ENCODE peak calls at places on chromosome 22, in ten cellular contexts. One of them, this sample, is unnamed.

GRCh38 chr22:38214248-38215056 is 12.7 kb downstream of the MAFF start:
- DNase-seq in stimulated activated CD8-positive, alpha-beta memory T cell treated with anti-CD3 and anti-CD28 coated beads, Interleukin-15, amount 100 ng/mL, for 4 hours: no peak
- DNase-seq in NCI-H1417: no peak
- DNase-seq in central memory CD4-positive, alpha-beta T cell: peak
- DNase-seq in activated T-cell treated with anti-CD3 and anti-CD28 coated beads, Interleukin-2, amount 50 U/mL, for 72 hours: peak
- DNase-seq in Right ventricle myocardium superior: peak
- DNase-seq in A549: no peak
- DNase-seq in ELR: peak
- DNase-seq in non-pigmented ciliary epithelial cell: no peak
- DNase-seq in effector CD4-positive, alpha-beta T cell: peak
- DNase-seq in this sample: no peak

GRCh38 chr22:20228939-20229272 is 39.2 kb downstream of the RTN4R start:
- DNase-seq in stimulated activated CD8-positive, alpha-beta memory T cell treated with anti-CD3 and anti-CD28 coated beads, Interleukin-15, amount 100 ng/mL, for 4 hours: no peak
- DNase-seq in NCI-H1417: no peak
- DNase-seq in central memory CD4-positive, alpha-beta T cell: no peak
- DNase-seq in activated T-cell treated with anti-CD3 and anti-CD28 coated beads, Interleukin-2, amount 50 U/mL, for 72 hours: no peak
- DNase-seq in Right ventricle myocardium superior: no peak
- DNase-seq in A549: no peak
- DNase-seq in ELR: no peak
- DNase-seq in non-pigmented ciliary epithelial cell: no peak
- DNase-seq in effector CD4-positive, alpha-beta T cell: no peak
- DNase-seq in this sample: no peak

GRCh38 chr22:21582801-21583740 is 15.6 kb downstream of the UBE2L3 start:
- DNase-seq in stimulated activated CD8-positive, alpha-beta memory T cell treated with anti-CD3 and anti-CD28 coated beads, Interleukin-15, amount 100 ng/mL, for 4 hours: no peak
- DNase-seq in NCI-H1417: no peak
- DNase-seq in central memory CD4-positive, alpha-beta T cell: no peak
- DNase-seq in activated T-cell treated with anti-CD3 and anti-CD28 coated beads, Interleukin-2, amount 50 U/mL, for 72 hours: no peak
- DNase-seq in Right ventricle myocardium superior: no peak
- DNase-seq in A549: no peak
- DNase-seq in ELR: no peak
- DNase-seq in non-pigmented ciliary epithelial cell: no peak
- DNase-seq in effector CD4-positive, alpha-beta T cell: no peak
- DNase-seq in this sample: no peak

GRCh38 chr22:39627865-39628562 is 57.5 kb downstream of the CACNA1I start:
- DNase-seq in stimulated activated CD8-positive, alpha-beta memory T cell treated with anti-CD3 and anti-CD28 coated beads, Interleukin-15, amount 100 ng/mL, for 4 hours: no peak
- DNase-seq in NCI-H1417: no peak
- DNase-seq in central memory CD4-positive, alpha-beta T cell: no peak
- DNase-seq in activated T-cell treated with anti-CD3 and anti-CD28 coated beads, Interleukin-2, amount 50 U/mL, for 72 hours: no peak
- DNase-seq in Right ventricle myocardium superior: no peak
- DNase-seq in A549: no peak
- DNase-seq in ELR: no peak
- DNase-seq in non-pigmented ciliary epithelial cell: no peak
- DNase-seq in effector CD4-positive, alpha-beta T cell: no peak
- DNase-seq in this sample: no peak

GRCh38 chr22:38205261-38206128 is 3.7 kb downstream of the MAFF start:
- DNase-seq in stimulated activated CD8-positive, alpha-beta memory T cell treated with anti-CD3 and anti-CD28 coated beads, Interleukin-15, amount 100 ng/mL, for 4 hours: no peak
- DNase-seq in NCI-H1417: no peak
- DNase-seq in central memory CD4-positive, alpha-beta T cell: no peak
- DNase-seq in activated T-cell treated with anti-CD3 and anti-CD28 coated beads, Interleukin-2, amount 50 U/mL, for 72 hours: no peak
- DNase-seq in Right ventricle myocardium superior: peak
- DNase-seq in A549: no peak
- DNase-seq in ELR: peak
- DNase-seq in non-pigmented ciliary epithelial cell: no peak
- DNase-seq in effector CD4-positive, alpha-beta T cell: no peak
- DNase-seq in this sample: no peak

GRCh38 chr22:40694409-40694808 is 15.1 kb downstream of the MCHR1 start:
- DNase-seq in stimulated activated CD8-positive, alpha-beta memory T cell treated with anti-CD3 and anti-CD28 coated beads, Interleukin-15, amount 100 ng/mL, for 4 hours: no peak
- DNase-seq in NCI-H1417: no peak
- DNase-seq in central memory CD4-positive, alpha-beta T cell: no peak
- DNase-seq in activated T-cell treated with anti-CD3 and anti-CD28 coated beads, Interleukin-2, amount 50 U/mL, for 72 hours: no peak
- DNase-seq in Right ventricle myocardium superior: no peak
- DNase-seq in A549: no peak
- DNase-seq in ELR: no peak
- DNase-seq in non-pigmented ciliary epithelial cell: no peak
- DNase-seq in effector CD4-positive, alpha-beta T cell: no peak
- DNase-seq in this sample: no peak

GRCh38 chr22:46777609-46777970 is 15.1 kb downstream of the TBC1D22A start:
- DNase-seq in stimulated activated CD8-positive, alpha-beta memory T cell treated with anti-CD3 and anti-CD28 coated beads, Interleukin-15, amount 100 ng/mL, for 4 hours: no peak
- DNase-seq in NCI-H1417: peak
- DNase-seq in central memory CD4-positive, alpha-beta T cell: no peak
- DNase-seq in activated T-cell treated with anti-CD3 and anti-CD28 coated beads, Interleukin-2, amount 50 U/mL, for 72 hours: peak
- DNase-seq in Right ventricle myocardium superior: peak
- DNase-seq in A549: no peak
- DNase-seq in ELR: no peak
- DNase-seq in non-pigmented ciliary epithelial cell: no peak
- DNase-seq in effector CD4-positive, alpha-beta T cell: no peak
- DNase-seq in this sample: no peak

GRCh38 chr22:45310331-45311032 is 748 bp downstream of the FAM118A start:
- DNase-seq in stimulated activated CD8-positive, alpha-beta memory T cell treated with anti-CD3 and anti-CD28 coated beads, Interleukin-15, amount 100 ng/mL, for 4 hours: no peak
- DNase-seq in NCI-H1417: peak
- DNase-seq in central memory CD4-positive, alpha-beta T cell: no peak
- DNase-seq in activated T-cell treated with anti-CD3 and anti-CD28 coated beads, Interleukin-2, amount 50 U/mL, for 72 hours: peak
- DNase-seq in Right ventricle myocardium superior: no peak
- DNase-seq in A549: no peak
- DNase-seq in ELR: peak
- DNase-seq in non-pigmented ciliary epithelial cell: no peak
- DNase-seq in effector CD4-positive, alpha-beta T cell: no peak
- DNase-seq in this sample: no peak

GRCh38 chr22:30782613-30783012 is 87.9 kb downstream of the OSBP2 start:
- DNase-seq in stimulated activated CD8-positive, alpha-beta memory T cell treated with anti-CD3 and anti-CD28 coated beads, Interleukin-15, amount 100 ng/mL, for 4 hours: no peak
- DNase-seq in NCI-H1417: no peak
- DNase-seq in central memory CD4-positive, alpha-beta T cell: no peak
- DNase-seq in activated T-cell treated with anti-CD3 and anti-CD28 coated beads, Interleukin-2, amount 50 U/mL, for 72 hours: no peak
- DNase-seq in Right ventricle myocardium superior: no peak
- DNase-seq in A549: no peak
- DNase-seq in ELR: no peak
- DNase-seq in non-pigmented ciliary epithelial cell: no peak
- DNase-seq in effector CD4-positive, alpha-beta T cell: no peak
- DNase-seq in this sample: no peak

GRCh38 chr22:48714231-48714630 is 1113.4 kb downstream of the BRD1 start:
- DNase-seq in stimulated activated CD8-positive, alpha-beta memory T cell treated with anti-CD3 and anti-CD28 coated beads, Interleukin-15, amount 100 ng/mL, for 4 hours: no peak
- DNase-seq in NCI-H1417: no peak
- DNase-seq in central memory CD4-positive, alpha-beta T cell: no peak
- DNase-seq in activated T-cell treated with anti-CD3 and anti-CD28 coated beads, Interleukin-2, amount 50 U/mL, for 72 hours: no peak
- DNase-seq in Right ventricle myocardium superior: no peak
- DNase-seq in A549: no peak
- DNase-seq in ELR: no peak
- DNase-seq in non-pigmented ciliary epithelial cell: no peak
- DNase-seq in effector CD4-positive, alpha-beta T cell: no peak
- DNase-seq in this sample: no peak

GRCh38 chr22:43851979-43852307 is 10.4 kb downstream of the SULT4A1 start:
- DNase-seq in stimulated activated CD8-positive, alpha-beta memory T cell treated with anti-CD3 and anti-CD28 coated beads, Interleukin-15, amount 100 ng/mL, for 4 hours: no peak
- DNase-seq in NCI-H1417: no peak
- DNase-seq in central memory CD4-positive, alpha-beta T cell: no peak
- DNase-seq in activated T-cell treated with anti-CD3 and anti-CD28 coated beads, Interleukin-2, amount 50 U/mL, for 72 hours: no peak
- DNase-seq in Right ventricle myocardium superior: no peak
- DNase-seq in A549: no peak
- DNase-seq in ELR: no peak
- DNase-seq in non-pigmented ciliary epithelial cell: no peak
- DNase-seq in effector CD4-positive, alpha-beta T cell: no peak
- DNase-seq in this sample: no peak

GRCh38 chr22:25282346-25282670 is 62.9 kb downstream of the CRYBB2 start:
- DNase-seq in stimulated activated CD8-positive, alpha-beta memory T cell treated with anti-CD3 and anti-CD28 coated beads, Interleukin-15, amount 100 ng/mL, for 4 hours: no peak
- DNase-seq in NCI-H1417: no peak
- DNase-seq in central memory CD4-positive, alpha-beta T cell: no peak
- DNase-seq in activated T-cell treated with anti-CD3 and anti-CD28 coated beads, Interleukin-2, amount 50 U/mL, for 72 hours: no peak
- DNase-seq in Right ventricle myocardium superior: no peak
- DNase-seq in A549: no peak
- DNase-seq in ELR: no peak
- DNase-seq in non-pigmented ciliary epithelial cell: no peak
- DNase-seq in effector CD4-positive, alpha-beta T cell: no peak
- DNase-seq in this sample: no peak

GRCh38 chr22:49404576-49405199 is 423.0 kb downstream of the BRD1 start:
- DNase-seq in stimulated activated CD8-positive, alpha-beta memory T cell treated with anti-CD3 and anti-CD28 coated beads, Interleukin-15, amount 100 ng/mL, for 4 hours: no peak
- DNase-seq in NCI-H1417: no peak
- DNase-seq in central memory CD4-positive, alpha-beta T cell: no peak
- DNase-seq in activated T-cell treated with anti-CD3 and anti-CD28 coated beads, Interleukin-2, amount 50 U/mL, for 72 hours: no peak
- DNase-seq in Right ventricle myocardium superior: no peak
- DNase-seq in A549: no peak
- DNase-seq in ELR: no peak
- DNase-seq in non-pigmented ciliary epithelial cell: no peak
- DNase-seq in effector CD4-positive, alpha-beta T cell: no peak
- DNase-seq in this sample: no peak

GRCh38 chr22:26004477-26004876 is 164.8 kb upstream of the SEZ6L start:
- DNase-seq in stimulated activated CD8-positive, alpha-beta memory T cell treated with anti-CD3 and anti-CD28 coated beads, Interleukin-15, amount 100 ng/mL, for 4 hours: no peak
- DNase-seq in NCI-H1417: no peak
- DNase-seq in central memory CD4-positive, alpha-beta T cell: no peak
- DNase-seq in activated T-cell treated with anti-CD3 and anti-CD28 coated beads, Interleukin-2, amount 50 U/mL, for 72 hours: no peak
- DNase-seq in Right ventricle myocardium superior: no peak
- DNase-seq in A549: no peak
- DNase-seq in ELR: no peak
- DNase-seq in non-pigmented ciliary epithelial cell: no peak
- DNase-seq in effector CD4-positive, alpha-beta T cell: no peak
- DNase-seq in this sample: no peak

GRCh38 chr22:30668306-30668655 is 606 bp upstream of the DUSP18 start:
- DNase-seq in stimulated activated CD8-positive, alpha-beta memory T cell treated with anti-CD3 and anti-CD28 coated beads, Interleukin-15, amount 100 ng/mL, for 4 hours: no peak
- DNase-seq in NCI-H1417: peak
- DNase-seq in central memory CD4-positive, alpha-beta T cell: no peak
- DNase-seq in activated T-cell treated with anti-CD3 and anti-CD28 coated beads, Interleukin-2, amount 50 U/mL, for 72 hours: no peak
- DNase-seq in Right ventricle myocardium superior: no peak
- DNase-seq in A549: peak
- DNase-seq in ELR: no peak
- DNase-seq in non-pigmented ciliary epithelial cell: no peak
- DNase-seq in effector CD4-positive, alpha-beta T cell: no peak
- DNase-seq in this sample: no peak

GRCh38 chr22:36577019-36577418 is 48.1 kb upstream of the EIF3D start:
- DNase-seq in stimulated activated CD8-positive, alpha-beta memory T cell treated with anti-CD3 and anti-CD28 coated beads, Interleukin-15, amount 100 ng/mL, for 4 hours: no peak
- DNase-seq in NCI-H1417: no peak
- DNase-seq in central memory CD4-positive, alpha-beta T cell: no peak
- DNase-seq in activated T-cell treated with anti-CD3 and anti-CD28 coated beads, Interleukin-2, amount 50 U/mL, for 72 hours: no peak
- DNase-seq in Right ventricle myocardium superior: no peak
- DNase-seq in A549: peak
- DNase-seq in ELR: peak
- DNase-seq in non-pigmented ciliary epithelial cell: peak
- DNase-seq in effector CD4-positive, alpha-beta T cell: no peak
- DNase-seq in this sample: no peak

GRCh38 chr22:24370426-24370825 is 57.0 kb upstream of the ADORA2A start:
- DNase-seq in stimulated activated CD8-positive, alpha-beta memory T cell treated with anti-CD3 and anti-CD28 coated beads, Interleukin-15, amount 100 ng/mL, for 4 hours: no peak
- DNase-seq in NCI-H1417: no peak
- DNase-seq in central memory CD4-positive, alpha-beta T cell: no peak
- DNase-seq in activated T-cell treated with anti-CD3 and anti-CD28 coated beads, Interleukin-2, amount 50 U/mL, for 72 hours: no peak
- DNase-seq in Right ventricle myocardium superior: no peak
- DNase-seq in A549: no peak
- DNase-seq in ELR: no peak
- DNase-seq in non-pigmented ciliary epithelial cell: no peak
- DNase-seq in effector CD4-positive, alpha-beta T cell: no peak
- DNase-seq in this sample: no peak